ENCODE peak calls at places on chromosomes 13 and 19, in five cellular contexts. A is germinal center, J is memory B cell, E is GM06990, N is stomach. D is an unnamed sample.

GRCh38 chr19:47158879-47159509 is 28.4 kb downstream of the SAE1 start:
- DNase-seq in J (no peak), A (no peak), E (no peak), N (no peak), D (no peak)

GRCh38 chr13:111458001-111458531 is 137.6 kb downstream of the TEX29 start:
- DNase-seq in N (no peak), J (no peak), A (no peak), E (no peak), D (no peak)

GRCh38 chr19:7679017-7679720 is 1.5 kb upstream of the TRAPPC5 start:
- DNase-seq in E (peak), A (peak), J (peak), N (no peak), D (no peak)

GRCh38 chr19:38831142-38831605 is 420 bp downstream of the ECH1 start:
- DNase-seq in N (peak), E (no peak), J (no peak), A (peak), D (peak)

GRCh38 chr13:110403315-110403714 is 96.2 kb downstream of the COL4A2 start:
- DNase-seq in E (no peak), A (no peak), N (no peak), J (no peak), D (no peak)

GRCh38 chr13:34107814-34108213 is 289.9 kb downstream of the RFC3 start:
- DNase-seq in E (no peak), N (no peak), A (no peak), J (no peak), D (no peak)

GRCh38 chr13:32001392-32001768 is 30.2 kb upstream of the FRY start:
- DNase-seq in E (peak), N (no peak), J (no peak), A (peak), D (peak)

GRCh38 chr13:45674908-45675307 is 27.2 kb upstream of the CBY2 start:
- DNase-seq in A (no peak), J (no peak), E (no peak), N (no peak), D (no peak)

GRCh38 chr13:111389621-111390521 is 69.4 kb downstream of the TEX29 start:
- DNase-seq in A (no peak), J (no peak), E (no peak), N (peak), D (no peak)

GRCh38 chr19:45125975-45126493 is 33.1 kb downstream of the PPP1R37 start:
- DNase-seq in N (peak), E (peak), A (peak), J (peak), D (peak)

GRCh38 chr13:70457474-70457873 is 349.2 kb upstream of the KLHL1 start:
- DNase-seq in N (no peak), E (no peak), J (no peak), A (no peak), D (no peak)

GRCh38 chr13:72792640-72793039 is 10.7 kb downstream of the PIBF1 start:
- DNase-seq in N (no peak), A (no peak), E (no peak), J (no peak), D (no peak)

GRCh38 chr19:23311551-23311950 is 61.4 kb upstream of the ZNF724 start:
- DNase-seq in N (no peak), J (no peak), E (no peak), A (no peak), D (no peak)

GRCh38 chr19:49338691-49339363 is 3.6 kb downstream of the CD37 start:
- DNase-seq in J (peak), A (peak), N (peak), E (peak), D (peak)